ENCODE peak calls at places on chromosome 17, in five cellular contexts. One of them, this sample, is unnamed.

GRCh38 chr17:78933025-78933958 is 8.1 kb upstream of the TIMP2 start:
- DNase-seq in astrocyte of the spinal cord: peak
- DNase-seq in testis: no peak
- DNase-seq in A549: peak
- DNase-seq in astrocyte of the cerebellum: peak
- DNase-seq in this sample: no peak

GRCh38 chr17:68462381-68463210 is 5.3 kb upstream of the WIPI1 start:
- DNase-seq in testis: peak
- DNase-seq in A549: peak
- DNase-seq in astrocyte of the spinal cord: peak
- DNase-seq in astrocyte of the cerebellum: peak
- DNase-seq in this sample: peak

GRCh38 chr17:40450175-40450574 is 6.9 kb downstream of the IGFBP4 start:
- DNase-seq in A549: peak
- DNase-seq in astrocyte of the spinal cord: no peak
- DNase-seq in testis: no peak
- DNase-seq in astrocyte of the cerebellum: no peak
- DNase-seq in this sample: peak

GRCh38 chr17:82913304-82914043 is 73.7 kb upstream of the ZNF750 start:
- DNase-seq in testis: no peak
- DNase-seq in astrocyte of the cerebellum: no peak
- DNase-seq in astrocyte of the spinal cord: no peak
- DNase-seq in A549: peak
- DNase-seq in this sample: peak

GRCh38 chr17:81142301-81143199 is 22.8 kb upstream of the PVALEF start:
- DNase-seq in testis: peak
- DNase-seq in astrocyte of the spinal cord: peak
- DNase-seq in A549: peak
- DNase-seq in astrocyte of the cerebellum: peak
- DNase-seq in this sample: peak

GRCh38 chr17:29039764-29040598 is 3.0 kb upstream of the PIPOX start:
- DNase-seq in A549: no peak
- DNase-seq in astrocyte of the spinal cord: peak
- DNase-seq in astrocyte of the cerebellum: peak
- DNase-seq in testis: peak
- DNase-seq in this sample: no peak

GRCh38 chr17:29242051-29242450 is 4.6 kb upstream of the CRYBA1 start:
- DNase-seq in astrocyte of the spinal cord: no peak
- DNase-seq in A549: no peak
- DNase-seq in testis: no peak
- DNase-seq in astrocyte of the cerebellum: no peak
- DNase-seq in this sample: no peak

GRCh38 chr17:82684207-82684903 is 14.1 kb downstream of the RAB40B start:
- DNase-seq in testis: no peak
- DNase-seq in A549: peak
- DNase-seq in astrocyte of the spinal cord: no peak
- DNase-seq in astrocyte of the cerebellum: no peak
- DNase-seq in this sample: no peak

GRCh38 chr17:16888413-16889087 is 83.4 kb downstream of the TNFRSF13B start:
- DNase-seq in testis: no peak
- DNase-seq in astrocyte of the cerebellum: no peak
- DNase-seq in A549: no peak
- DNase-seq in astrocyte of the spinal cord: no peak
- DNase-seq in this sample: no peak

GRCh38 chr17:38559025-38559879 is 46.5 kb downstream of the SRCIN1 start:
- DNase-seq in astrocyte of the cerebellum: no peak
- DNase-seq in testis: peak
- DNase-seq in A549: peak
- DNase-seq in astrocyte of the spinal cord: no peak
- DNase-seq in this sample: peak

GRCh38 chr17:40726919-40727318 is 23.4 kb upstream of the KRT24 start:
- DNase-seq in testis: no peak
- DNase-seq in A549: peak
- DNase-seq in astrocyte of the spinal cord: peak
- DNase-seq in astrocyte of the cerebellum: no peak
- DNase-seq in this sample: no peak

GRCh38 chr17:7323731-7324437 is 5.3 kb downstream of the NEURL4 start:
- DNase-seq in testis: peak
- DNase-seq in astrocyte of the cerebellum: no peak
- DNase-seq in astrocyte of the spinal cord: peak
- DNase-seq in A549: peak
- DNase-seq in this sample: peak

GRCh38 chr17:82627405-82627804 is 20.8 kb downstream of the WDR45B start:
- DNase-seq in testis: no peak
- DNase-seq in astrocyte of the cerebellum: no peak
- DNase-seq in A549: no peak
- DNase-seq in astrocyte of the spinal cord: no peak
- DNase-seq in this sample: no peak

GRCh38 chr17:75513667-75514052 is 1.7 kb downstream of the CASKIN2 start:
- DNase-seq in testis: no peak
- DNase-seq in A549: no peak
- DNase-seq in astrocyte of the cerebellum: no peak
- DNase-seq in astrocyte of the spinal cord: no peak
- DNase-seq in this sample: no peak

GRCh38 chr17:28916302-28916934 is 13.5 kb upstream of the DHRS13 start:
- DNase-seq in astrocyte of the spinal cord: peak
- DNase-seq in testis: peak
- DNase-seq in A549: peak
- DNase-seq in astrocyte of the cerebellum: peak
- DNase-seq in this sample: no peak

GRCh38 chr17:81345211-81346089 is 49.8 kb upstream of the BAHCC1 start:
- DNase-seq in astrocyte of the spinal cord: peak
- DNase-seq in testis: peak
- DNase-seq in A549: peak
- DNase-seq in astrocyte of the cerebellum: peak
- DNase-seq in this sample: peak

GRCh38 chr17:15306406-15306970 is 34.9 kb downstream of the TEKT3 start:
- DNase-seq in testis: no peak
- DNase-seq in astrocyte of the spinal cord: no peak
- DNase-seq in A549: no peak
- DNase-seq in astrocyte of the cerebellum: no peak
- DNase-seq in this sample: no peak

GRCh38 chr17:42743595-42744282 is 1.1 kb downstream of the EZH1 start:
- DNase-seq in astrocyte of the spinal cord: no peak
- DNase-seq in A549: no peak
- DNase-seq in testis: no peak
- DNase-seq in astrocyte of the cerebellum: no peak
- DNase-seq in this sample: no peak

GRCh38 chr17:19270347-19270950 is 33.3 kb downstream of the EPN2 start:
- DNase-seq in testis: no peak
- DNase-seq in astrocyte of the cerebellum: no peak
- DNase-seq in astrocyte of the spinal cord: no peak
- DNase-seq in A549: no peak
- DNase-seq in this sample: no peak

GRCh38 chr17:39235555-39236221 is 9.9 kb upstream of the STAC2 start:
- DNase-seq in astrocyte of the cerebellum: peak
- DNase-seq in A549: peak
- DNase-seq in astrocyte of the spinal cord: peak
- DNase-seq in testis: peak
- DNase-seq in this sample: peak

GRCh38 chr17:1398900-1399299 is 1.1 kb downstream of the YWHAE start:
- DNase-seq in A549: peak
- DNase-seq in testis: peak
- DNase-seq in astrocyte of the spinal cord: peak
- DNase-seq in astrocyte of the cerebellum: no peak
- DNase-seq in this sample: no peak

GRCh38 chr17:31052187-31052889 is 42.4 kb upstream of the NF1 start:
- DNase-seq in astrocyte of the cerebellum: peak
- DNase-seq in A549: peak
- DNase-seq in testis: peak
- DNase-seq in astrocyte of the spinal cord: peak
- DNase-seq in this sample: no peak

GRCh38 chr17:38326996-38327792 is 16.6 kb downstream of the GPR179 start:
- DNase-seq in astrocyte of the cerebellum: no peak
- DNase-seq in testis: peak
- DNase-seq in A549: no peak
- DNase-seq in astrocyte of the spinal cord: no peak
- DNase-seq in this sample: no peak

GRCh38 chr17:33521784-33522183 is 228.7 kb upstream of the ASIC2 start:
- DNase-seq in astrocyte of the cerebellum: no peak
- DNase-seq in testis: peak
- DNase-seq in A549: no peak
- DNase-seq in astrocyte of the spinal cord: no peak
- DNase-seq in this sample: peak

GRCh38 chr17:74262601-74263000 is 11.4 kb upstream of the DNAI2 start:
- DNase-seq in astrocyte of the spinal cord: no peak
- DNase-seq in A549: no peak
- DNase-seq in testis: no peak
- DNase-seq in astrocyte of the cerebellum: no peak
- DNase-seq in this sample: no peak

GRCh38 chr17:55072910-55073309 is 104.3 kb downstream of the STXBP4 start:
- DNase-seq in astrocyte of the cerebellum: no peak
- DNase-seq in A549: no peak
- DNase-seq in testis: no peak
- DNase-seq in astrocyte of the spinal cord: no peak
- DNase-seq in this sample: no peak

GRCh38 chr17:39737761-39738567 is at the start of gene GRB7:
- DNase-seq in astrocyte of the cerebellum: no peak
- DNase-seq in astrocyte of the spinal cord: no peak
- DNase-seq in testis: peak
- DNase-seq in A549: peak
- DNase-seq in this sample: no peak

GRCh38 chr17:73455050-73455687 is 143.4 kb upstream of the CDC42EP4 start:
- DNase-seq in astrocyte of the cerebellum: no peak
- DNase-seq in astrocyte of the spinal cord: no peak
- DNase-seq in A549: no peak
- DNase-seq in testis: peak
- DNase-seq in this sample: no peak

GRCh38 chr17:16351831-16352230 is 1.4 kb downstream of the CENPV start:
- DNase-seq in A549: no peak
- DNase-seq in astrocyte of the spinal cord: peak
- DNase-seq in testis: no peak
- DNase-seq in astrocyte of the cerebellum: no peak
- DNase-seq in this sample: no peak

GRCh38 chr17:49969794-49970389 is 902 bp downstream of the DLX4 start:
- DNase-seq in astrocyte of the spinal cord: no peak
- DNase-seq in A549: no peak
- DNase-seq in astrocyte of the cerebellum: no peak
- DNase-seq in testis: no peak
- DNase-seq in this sample: no peak

GRCh38 chr17:50055055-50055425 is 870 bp upstream of the ITGA3 start:
- DNase-seq in astrocyte of the spinal cord: no peak
- DNase-seq in astrocyte of the cerebellum: no peak
- DNase-seq in A549: peak
- DNase-seq in testis: peak
- DNase-seq in this sample: no peak

GRCh38 chr17:6755731-6756184 is at the start of gene XAF1:
- DNase-seq in astrocyte of the spinal cord: peak
- DNase-seq in astrocyte of the cerebellum: no peak
- DNase-seq in testis: peak
- DNase-seq in A549: no peak
- DNase-seq in this sample: no peak

GRCh38 chr17:13521784-13522183 is 79.9 kb downstream of the HS3ST3A1 start:
- DNase-seq in A549: no peak
- DNase-seq in astrocyte of the spinal cord: no peak
- DNase-seq in astrocyte of the cerebellum: no peak
- DNase-seq in testis: no peak
- DNase-seq in this sample: peak

GRCh38 chr17:1010086-1010450 is 13.1 kb downstream of the TIMM22 start:
- DNase-seq in astrocyte of the spinal cord: no peak
- DNase-seq in testis: no peak
- DNase-seq in astrocyte of the cerebellum: no peak
- DNase-seq in A549: no peak
- DNase-seq in this sample: no peak

GRCh38 chr17:38415250-38416194 is 12.7 kb upstream of the ARHGAP23 start:
- DNase-seq in A549: peak
- DNase-seq in testis: no peak
- DNase-seq in astrocyte of the cerebellum: no peak
- DNase-seq in astrocyte of the spinal cord: peak
- DNase-seq in this sample: peak

GRCh38 chr17:73286863-73287296 is 24.9 kb downstream of the CDC42EP4 start:
- DNase-seq in astrocyte of the spinal cord: peak
- DNase-seq in astrocyte of the cerebellum: peak
- DNase-seq in testis: no peak
- DNase-seq in A549: no peak
- DNase-seq in this sample: no peak

GRCh38 chr17:64706224-64707076 is 44.3 kb upstream of the SMURF2 start:
- DNase-seq in astrocyte of the spinal cord: no peak
- DNase-seq in astrocyte of the cerebellum: no peak
- DNase-seq in testis: no peak
- DNase-seq in A549: peak
- DNase-seq in this sample: no peak
- H3K4me3 ChIP-seq in astrocyte of the spinal cord: no peak
- H3K4me3 ChIP-seq in astrocyte of the cerebellum: no peak
- H3K4me3 ChIP-seq in testis: no peak
- H3K4me3 ChIP-seq in A549: no peak
- H3K4me3 ChIP-seq in this sample: peak

GRCh38 chr17:27533874-27534815 is 77.9 kb downstream of the KSR1 start:
- DNase-seq in A549: peak
- DNase-seq in astrocyte of the spinal cord: peak
- DNase-seq in testis: no peak
- DNase-seq in astrocyte of the cerebellum: no peak
- DNase-seq in this sample: no peak
- TF ChIP-seq CTCF in A549: no peak
- TF ChIP-seq CTCF in astrocyte of the spinal cord: no peak
- TF ChIP-seq CTCF in testis: no peak
- TF ChIP-seq CTCF in astrocyte of the cerebellum: no peak
- TF ChIP-seq CTCF in this sample: no peak

GRCh38 chr17:3893720-3894116 is 865 bp upstream of the CAMKK1 start:
- DNase-seq in testis: no peak
- DNase-seq in astrocyte of the cerebellum: no peak
- DNase-seq in astrocyte of the spinal cord: no peak
- DNase-seq in A549: no peak
- DNase-seq in this sample: no peak
- H3K4me3 ChIP-seq in testis: peak
- H3K4me3 ChIP-seq in astrocyte of the cerebellum: no peak
- H3K4me3 ChIP-seq in astrocyte of the spinal cord: no peak
- H3K4me3 ChIP-seq in A549: peak
- H3K4me3 ChIP-seq in this sample: no peak

DNA sequence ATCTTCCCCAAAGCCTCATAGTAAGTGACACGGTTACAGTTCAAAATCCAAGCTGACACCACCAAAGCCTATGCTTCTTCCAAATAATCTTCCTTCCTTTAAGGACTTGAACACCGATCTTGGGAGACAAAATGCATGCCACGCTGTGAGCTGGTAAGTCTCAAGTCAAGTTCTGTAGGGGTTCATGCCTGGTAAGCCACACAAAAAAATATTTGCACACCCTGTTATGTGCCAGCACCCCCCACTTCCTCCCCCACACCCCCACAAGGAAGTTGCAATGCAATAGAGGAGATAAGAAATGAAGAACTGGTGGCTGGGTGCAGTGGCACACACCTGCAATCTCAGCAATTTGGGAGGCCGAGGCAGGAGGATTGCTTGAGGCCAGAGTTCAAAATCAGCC is 5.6 kb downstream of the NOG start:
- DNase-seq in A549: no peak
- DNase-seq in astrocyte of the spinal cord: no peak
- DNase-seq in testis: no peak
- DNase-seq in astrocyte of the cerebellum: no peak
- DNase-seq in this sample: no peak
- TF ChIP-seq CTCF in A549: no peak
- TF ChIP-seq CTCF in astrocyte of the spinal cord: no peak
- TF ChIP-seq CTCF in testis: no peak
- TF ChIP-seq CTCF in astrocyte of the cerebellum: no peak
- TF ChIP-seq CTCF in this sample: no peak

This sample was measured in BE2C.